ENCODE peak calls at places on chromosomes 16 and 17, in six cellular contexts. H is GM12878, C is lung, N is Panc1, G is tibial artery, X is endodermal cell. F is an unnamed sample.

GRCh38 chr17:4706121-4706520 is 2.2 kb upstream of the PELP1 start:
- DNase-seq in G (no peak), C (no peak), X (peak; percentile 75), N (no peak), H (no peak), F (no peak)

GRCh38 chr17:34361478-34362061 is 1.5 kb downstream of the CCL1 start:
- DNase-seq in H (no peak), N (peak; percentile 78), C (peak; percentile 91), G (peak; percentile 90), X (peak; percentile 100), F (peak; percentile 66)

GRCh38 chr16:35798885-35799426 is 2339.5 kb downstream of the TP53TG3F start:
- DNase-seq in G (no peak), N (no peak), X (no peak), C (no peak), H (no peak), F (no peak)

GRCh38 chr16:1461146-1461545 is 13.7 kb downstream of the CLCN7 start:
- DNase-seq in X (no peak), N (no peak), H (no peak), G (no peak), C (no peak), F (no peak)

GRCh38 chr16:84465154-84465553 is 39.3 kb downstream of the MEAK7 start:
- DNase-seq in N (no peak), H (no peak), X (peak; percentile 45), G (peak; percentile 4), C (no peak), F (no peak)

GRCh38 chr16:25066747-25067631 is 44.6 kb upstream of the LCMT1 start:
- DNase-seq in H (no peak), G (peak; percentile 71), X (peak; percentile 95), C (peak; percentile 72), N (no peak), F (peak; percentile 93)

GRCh38 chr16:724188-725040 is 1.8 kb downstream of the CCDC78 start:
- DNase-seq in C (no peak), G (no peak), H (no peak), X (no peak), N (no peak), F (no peak)

GRCh38 chr17:71792966-71793365 is 327.9 kb upstream of the SOX9 start:
- DNase-seq in G (no peak), X (no peak), C (no peak), N (peak; percentile 15), H (no peak), F (no peak)

GRCh38 chr17:59121901-59122480 is 15.3 kb upstream of the TRIM37 start:
- DNase-seq in G (no peak), N (no peak), X (no peak), C (no peak), H (no peak), F (no peak)

GRCh38 chr17:73068322-73069153 is 23.9 kb downstream of the SLC39A11 start:
- DNase-seq in X (no peak), H (no peak), C (no peak), G (no peak), N (no peak), F (no peak)

GRCh38 chr16:1481906-1482835 is 6.6 kb downstream of the PTX4 start:
- DNase-seq in N (no peak), G (no peak), C (no peak), H (no peak), X (no peak), F (no peak)

GRCh38 chr17:61201211-61201610 is 198.4 kb upstream of the TBX2 start:
- DNase-seq in N (peak; percentile 60), X (no peak), G (no peak), H (no peak), C (no peak), F (no peak)

DNA sequence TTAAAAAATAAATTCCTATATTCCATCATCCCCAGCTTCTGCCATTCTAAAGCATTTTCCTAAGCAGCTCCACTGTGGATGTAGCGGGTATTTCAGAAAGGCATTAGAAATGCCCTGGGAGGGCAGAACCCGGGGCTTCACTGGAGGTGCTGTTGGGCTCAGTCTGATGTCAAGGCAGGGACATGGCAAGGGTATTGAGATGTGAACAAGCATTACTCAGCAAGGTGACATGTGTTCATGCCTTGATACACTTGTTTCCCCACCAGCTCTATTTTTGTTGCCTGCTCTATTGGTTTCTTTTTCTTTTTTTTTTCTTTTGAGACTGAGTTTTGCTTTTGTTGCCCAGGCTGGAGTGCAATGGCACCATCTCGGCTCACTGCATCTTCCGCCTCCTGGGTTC is 35.7 kb downstream of the ABCC1 start:
- DNase-seq in N (no peak), G (no peak), X (no peak), C (no peak), H (no peak), F (no peak)
- H3K27ac ChIP-seq in N (peak overlapping the region; percentile 73), G (no peak overlapping the region), X (no peak overlapping the region), C (no peak overlapping the region), H (no peak overlapping the region), F (no peak overlapping the region)

GRCh38 chr16:17414421-17414820 is 56.3 kb downstream of the XYLT1 start:
- DNase-seq in C (no peak), N (no peak), X (no peak), H (peak; percentile 32), G (no peak), F (peak; percentile 70)

GRCh38 chr16:17414916-17415315 is 55.8 kb downstream of the XYLT1 start:
- DNase-seq in G (no peak), N (no peak), X (no peak), H (no peak), C (no peak), F (no peak)

GRCh38 chr16:17419266-17419665 is 51.5 kb downstream of the XYLT1 start:
- DNase-seq in G (no peak), H (no peak), X (no peak), C (no peak), N (no peak), F (no peak)

GRCh38 chr16:17417740-17418139 is 53.0 kb downstream of the XYLT1 start:
- DNase-seq in H (no peak), G (no peak), C (no peak), N (no peak), X (no peak), F (no peak)

DNA sequence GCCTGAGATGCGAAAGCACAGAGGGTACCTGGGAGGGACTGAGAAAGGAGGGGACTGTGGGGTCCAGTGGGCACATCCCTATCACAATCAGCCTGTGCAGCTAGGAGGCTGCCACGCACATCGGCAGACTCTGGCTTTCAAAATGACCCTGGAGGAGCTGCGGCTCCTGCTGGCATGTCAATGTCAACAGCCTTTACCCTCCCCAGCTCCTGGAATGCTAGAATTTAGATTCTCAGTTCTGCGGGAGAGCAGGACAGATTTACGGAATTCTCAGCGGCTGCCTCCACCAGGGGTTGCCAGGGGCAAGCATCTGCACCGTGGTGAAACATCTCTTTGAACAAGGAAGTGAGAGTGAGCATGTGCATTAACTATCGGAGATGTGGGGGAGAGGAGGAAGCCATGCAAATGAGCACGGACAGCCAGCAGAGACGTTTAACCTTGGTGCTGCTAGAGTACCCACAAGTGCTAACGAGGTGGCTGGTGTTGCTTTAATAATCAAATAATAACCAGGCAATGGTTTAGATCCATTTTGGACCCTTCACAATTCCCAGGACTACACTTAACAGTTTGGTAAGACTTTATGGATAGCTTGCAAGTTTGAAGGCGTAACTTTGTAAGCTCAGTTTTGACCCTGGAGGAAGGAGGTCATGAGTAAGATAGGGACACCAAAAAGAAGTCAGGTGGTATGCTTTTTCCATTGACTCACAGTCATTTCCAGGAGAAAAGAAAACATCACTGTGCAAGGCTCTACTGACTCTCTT is 54.1 kb downstream of the XYLT1 start:
- DNase-seq in X (peak; percentile 78), N (no peak), H (peak; percentile 89), C (peak; percentile 32), G (peak; percentile 55), F (peak; percentile 83)
- TF ChIP-seq CTCF in X (peak; percentile 46), N (no peak), H (peak; percentile 38), C (no peak), G (peak; percentile 21), F (peak; percentile 24)

DNA sequence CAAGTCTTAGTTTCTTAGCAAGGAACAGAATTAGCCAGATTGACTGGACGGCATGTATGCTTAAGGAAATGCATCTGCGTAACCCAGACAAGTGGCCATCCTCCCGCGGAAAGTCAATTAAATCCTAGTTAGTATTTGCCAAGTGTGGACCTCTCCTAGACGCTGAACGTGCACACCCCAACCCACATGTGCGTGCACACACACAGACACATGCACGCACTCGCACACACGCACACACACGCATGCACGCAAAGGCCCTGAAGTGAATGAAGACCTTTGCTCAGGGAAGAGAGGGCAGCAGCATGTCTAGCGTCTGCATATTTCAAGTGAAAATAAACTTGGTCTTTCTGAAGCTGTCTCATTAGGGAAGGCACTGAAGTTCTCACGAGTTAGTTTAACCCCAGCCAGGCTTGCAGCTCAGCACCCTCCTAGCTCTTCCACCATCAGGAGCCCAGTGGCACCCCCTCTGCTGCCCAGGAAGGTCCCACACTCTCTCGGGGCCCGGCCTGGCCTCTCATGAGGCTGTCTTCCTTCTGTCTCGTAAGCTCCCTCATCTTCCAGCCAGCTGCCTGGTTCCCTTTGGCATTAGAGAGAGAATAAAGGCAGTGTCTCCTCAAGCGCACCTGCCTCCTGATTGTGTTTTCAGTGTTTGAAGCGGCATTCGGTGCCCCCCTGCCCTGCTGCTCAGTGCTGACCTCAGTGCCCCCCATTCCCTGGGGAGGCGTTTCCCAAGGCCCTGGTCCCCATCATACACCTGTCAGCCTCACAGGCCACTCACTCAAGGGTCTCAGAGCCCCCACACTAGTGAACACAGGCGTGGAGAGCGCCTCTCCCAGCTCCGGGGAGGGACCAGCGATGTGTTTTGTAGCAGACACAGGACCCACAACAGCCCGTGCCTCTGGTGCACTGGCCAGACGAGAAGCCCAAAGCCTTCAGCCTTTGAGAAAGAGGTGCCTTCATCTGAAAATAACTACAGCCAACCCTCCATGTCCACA is 52.2 kb upstream of the CHMP6 start:
- DNase-seq in C (no peak), G (no peak), H (no peak), N (no peak), X (no peak), F (no peak)
- H3K4me1 ChIP-seq in C (no peaks in the 10 kb centered on the region), G (peaks cover 40% of the 10 kb centered on the region), H (no peaks in the 10 kb centered on the region), N (no peaks in the 10 kb centered on the region), X (no peaks in the 10 kb centered on the region), F (peaks cover 7% of the 10 kb centered on the region)

GRCh38 chr16:53081686-53082407 is 27.1 kb downstream of the CHD9 start:
- DNase-seq in G (no peak), N (no peak), H (no peak), C (no peak), X (no peak), F (no peak)

GRCh38 chr16:53078765-53079484 is 24.1 kb downstream of the CHD9 start:
- DNase-seq in N (no peak), C (no peak), G (no peak), H (no peak), X (no peak), F (no peak)

GRCh38 chr16:53082509-53082908 is 27.7 kb downstream of the CHD9 start:
- DNase-seq in G (no peak), X (no peak), H (no peak), C (no peak), N (no peak), F (no peak)

GRCh38 chr16:53081032-53081424 is 26.2 kb downstream of the CHD9 start:
- DNase-seq in X (no peak), H (no peak), C (no peak), N (no peak), G (no peak), F (no peak)

DNA sequence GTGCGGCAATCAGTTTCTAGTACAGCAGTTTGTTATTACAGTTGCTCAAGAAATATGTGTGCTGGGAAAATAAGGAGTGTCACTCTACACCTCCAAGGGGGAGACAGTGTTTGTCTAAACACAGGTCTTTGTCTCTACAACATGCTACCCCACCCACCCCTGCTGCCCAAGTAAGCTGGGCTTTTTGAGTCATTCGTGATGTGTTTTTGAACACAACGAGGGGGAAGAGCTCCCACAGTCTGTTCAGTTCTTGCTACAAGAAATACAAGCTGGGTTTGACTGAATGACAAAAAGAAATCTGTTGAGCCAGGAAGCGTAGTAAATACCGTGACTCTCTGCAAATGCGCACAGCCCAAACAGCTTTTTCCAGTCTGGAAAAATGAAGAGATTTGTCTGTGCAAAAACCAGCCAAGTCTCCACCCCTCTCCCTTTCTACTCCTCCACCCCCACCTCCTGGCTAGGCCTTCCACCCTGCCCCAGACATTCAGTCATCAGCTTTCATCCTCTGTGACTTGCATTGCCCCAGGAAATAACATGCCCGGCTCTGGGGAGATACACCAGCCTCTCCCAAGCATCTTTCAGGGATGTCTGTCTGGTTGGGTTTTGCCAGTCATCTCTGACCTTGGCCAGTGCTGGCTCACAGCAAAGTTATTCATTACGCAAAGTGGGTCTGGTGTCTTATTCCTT is 25.7 kb downstream of the CHD9 start:
- DNase-seq in G (peak; percentile 64), X (no peak), N (no peak), C (no peak), H (no peak), F (no peak)
- H3K27ac ChIP-seq in G (peak overlapping the region; percentile 58), X (peak overlapping the region; percentile 92), N (no peak overlapping the region), C (peak overlapping the region; percentile 77), H (no peak overlapping the region), F (peak overlapping the region; percentile 20)

F was measured in Peyer's patch.